ENCODE peak calls at places on chromosomes 16 and 17, in four cellular contexts. One of them, this sample, is unnamed.

GRCh38 chr16:80932725-80933124 is 74.0 kb downstream of the CMC2 start:
- DNase-seq in CD8-positive, alpha-beta memory T cell: no peak
- DNase-seq in SJSA1: peak
- DNase-seq in brain pericyte: no peak
- DNase-seq in this sample: peak

GRCh38 chr16:72876221-72876620 is 171.7 kb downstream of the ZFHX3 start:
- DNase-seq in brain pericyte: no peak
- DNase-seq in CD8-positive, alpha-beta memory T cell: no peak
- DNase-seq in SJSA1: peak
- DNase-seq in this sample: peak

GRCh38 chr17:63309021-63309420 is 137.1 kb downstream of the CYB561 start:
- DNase-seq in brain pericyte: no peak
- DNase-seq in CD8-positive, alpha-beta memory T cell: no peak
- DNase-seq in SJSA1: no peak
- DNase-seq in this sample: no peak

GRCh38 chr16:74984194-74984669 is 691 bp downstream of the WDR59 start:
- DNase-seq in brain pericyte: no peak
- DNase-seq in CD8-positive, alpha-beta memory T cell: peak
- DNase-seq in SJSA1: no peak
- DNase-seq in this sample: no peak

GRCh38 chr16:9134739-9135138 is 43.3 kb downstream of the HAPSTR1 start:
- DNase-seq in brain pericyte: no peak
- DNase-seq in CD8-positive, alpha-beta memory T cell: peak
- DNase-seq in SJSA1: peak
- DNase-seq in this sample: no peak

GRCh38 chr17:80025140-80025539 is 10.5 kb downstream of the TBC1D16 start:
- DNase-seq in SJSA1: no peak
- DNase-seq in CD8-positive, alpha-beta memory T cell: no peak
- DNase-seq in brain pericyte: no peak
- DNase-seq in this sample: no peak

GRCh38 chr17:31484821-31485220 is 93.3 kb downstream of the RAB11FIP4 start:
- DNase-seq in brain pericyte: no peak
- DNase-seq in SJSA1: no peak
- DNase-seq in CD8-positive, alpha-beta memory T cell: no peak
- DNase-seq in this sample: no peak

GRCh38 chr17:38663125-38663751 is 11.5 kb downstream of the EPOP start:
- DNase-seq in brain pericyte: no peak
- DNase-seq in SJSA1: peak
- DNase-seq in CD8-positive, alpha-beta memory T cell: peak
- DNase-seq in this sample: peak

GRCh38 chr17:50211249-50212120 is 10.1 kb upstream of the COL1A1 start:
- DNase-seq in CD8-positive, alpha-beta memory T cell: no peak
- DNase-seq in brain pericyte: no peak
- DNase-seq in SJSA1: no peak
- DNase-seq in this sample: no peak

GRCh38 chr17:46009681-46010596 is 10.9 kb downstream of the STH start:
- DNase-seq in SJSA1: no peak
- DNase-seq in CD8-positive, alpha-beta memory T cell: peak
- DNase-seq in brain pericyte: no peak
- DNase-seq in this sample: no peak

GRCh38 chr16:64864232-64864803 is 257.5 kb downstream of the CDH11 start:
- DNase-seq in CD8-positive, alpha-beta memory T cell: no peak
- DNase-seq in SJSA1: peak
- DNase-seq in brain pericyte: peak
- DNase-seq in this sample: peak

GRCh38 chr16:89828870-89829629 is 775 bp downstream of the SPIRE2 start:
- DNase-seq in CD8-positive, alpha-beta memory T cell: peak
- DNase-seq in brain pericyte: no peak
- DNase-seq in SJSA1: no peak
- DNase-seq in this sample: no peak

GRCh38 chr17:80263253-80264047 is 2.8 kb downstream of the RNF213 start:
- DNase-seq in brain pericyte: peak
- DNase-seq in CD8-positive, alpha-beta memory T cell: peak
- DNase-seq in SJSA1: peak
- DNase-seq in this sample: peak

GRCh38 chr16:85602831-85603755 is 10.0 kb upstream of the GSE1 start:
- DNase-seq in CD8-positive, alpha-beta memory T cell: no peak
- DNase-seq in brain pericyte: no peak
- DNase-seq in SJSA1: no peak
- DNase-seq in this sample: no peak

GRCh38 chr16:75138636-75139035 is 9.7 kb upstream of the ZFP1 start:
- DNase-seq in CD8-positive, alpha-beta memory T cell: no peak
- DNase-seq in brain pericyte: no peak
- DNase-seq in SJSA1: peak
- DNase-seq in this sample: peak

GRCh38 chr17:37614391-37614790 is 5.2 kb upstream of the SYNRG start:
- DNase-seq in SJSA1: no peak
- DNase-seq in CD8-positive, alpha-beta memory T cell: no peak
- DNase-seq in brain pericyte: no peak
- DNase-seq in this sample: no peak

GRCh38 chr16:57578521-57579360 is 36.3 kb downstream of the ADGRG5 start:
- DNase-seq in SJSA1: peak
- DNase-seq in brain pericyte: no peak
- DNase-seq in CD8-positive, alpha-beta memory T cell: no peak
- DNase-seq in this sample: no peak

GRCh38 chr16:1414532-1415265 is at the start of gene UNKL:
- DNase-seq in brain pericyte: no peak
- DNase-seq in SJSA1: peak
- DNase-seq in CD8-positive, alpha-beta memory T cell: peak
- DNase-seq in this sample: no peak

GRCh38 chr16:89115216-89115949 is 21.7 kb downstream of the ACSF3 start:
- DNase-seq in CD8-positive, alpha-beta memory T cell: peak
- DNase-seq in brain pericyte: no peak
- DNase-seq in SJSA1: peak
- DNase-seq in this sample: no peak

GRCh38 chr16:23571895-23572294 is 14.4 kb downstream of the UBFD1 start:
- DNase-seq in SJSA1: no peak
- DNase-seq in brain pericyte: no peak
- DNase-seq in CD8-positive, alpha-beta memory T cell: no peak
- DNase-seq in this sample: no peak

GRCh38 chr17:10702574-10702973 is 5.2 kb downstream of the ADPRM start:
- DNase-seq in SJSA1: no peak
- DNase-seq in CD8-positive, alpha-beta memory T cell: no peak
- DNase-seq in brain pericyte: no peak
- DNase-seq in this sample: peak

GRCh38 chr17:66339563-66339962 is 37.1 kb downstream of the PRKCA start:
- DNase-seq in brain pericyte: no peak
- DNase-seq in SJSA1: no peak
- DNase-seq in CD8-positive, alpha-beta memory T cell: no peak
- DNase-seq in this sample: no peak

GRCh38 chr16:72791786-72792185 is 256.1 kb downstream of the ZFHX3 start:
- DNase-seq in CD8-positive, alpha-beta memory T cell: no peak
- DNase-seq in brain pericyte: no peak
- DNase-seq in SJSA1: no peak
- DNase-seq in this sample: no peak

GRCh38 chr17:65463242-65463641 is 98.2 kb downstream of the AXIN2 start:
- DNase-seq in SJSA1: no peak
- DNase-seq in brain pericyte: no peak
- DNase-seq in CD8-positive, alpha-beta memory T cell: no peak
- DNase-seq in this sample: no peak

GRCh38 chr16:17515421-17516210 is 44.9 kb upstream of the XYLT1 start:
- DNase-seq in CD8-positive, alpha-beta memory T cell: no peak
- DNase-seq in brain pericyte: no peak
- DNase-seq in SJSA1: peak
- DNase-seq in this sample: peak

GRCh38 chr17:2598166-2598565 is 4.7 kb downstream of the PAFAH1B1 start:
- DNase-seq in CD8-positive, alpha-beta memory T cell: no peak
- DNase-seq in brain pericyte: no peak
- DNase-seq in SJSA1: no peak
- DNase-seq in this sample: no peak

GRCh38 chr16:69201787-69202186 is 14.8 kb downstream of the SNTB2 start:
- DNase-seq in CD8-positive, alpha-beta memory T cell: no peak
- DNase-seq in SJSA1: no peak
- DNase-seq in brain pericyte: no peak
- DNase-seq in this sample: no peak

GRCh38 chr17:7748098-7748775 is 30.7 kb downstream of the DNAH2 start:
- DNase-seq in CD8-positive, alpha-beta memory T cell: no peak
- DNase-seq in brain pericyte: no peak
- DNase-seq in SJSA1: no peak
- DNase-seq in this sample: peak

GRCh38 chr17:27549251-27549919 is 81.6 kb upstream of the LGALS9 start:
- DNase-seq in brain pericyte: no peak
- DNase-seq in CD8-positive, alpha-beta memory T cell: no peak
- DNase-seq in SJSA1: no peak
- DNase-seq in this sample: no peak

GRCh38 chr17:75524269-75524970 is 1.1 kb upstream of the LLGL2 start:
- DNase-seq in brain pericyte: no peak
- DNase-seq in CD8-positive, alpha-beta memory T cell: no peak
- DNase-seq in SJSA1: no peak
- DNase-seq in this sample: no peak

GRCh38 chr16:89123001-89123830 is 29.6 kb downstream of the ACSF3 start:
- DNase-seq in SJSA1: no peak
- DNase-seq in CD8-positive, alpha-beta memory T cell: no peak
- DNase-seq in brain pericyte: no peak
- DNase-seq in this sample: no peak

GRCh38 chr17:31369266-31369665 is 22.2 kb upstream of the RAB11FIP4 start:
- DNase-seq in CD8-positive, alpha-beta memory T cell: no peak
- DNase-seq in SJSA1: no peak
- DNase-seq in brain pericyte: no peak
- DNase-seq in this sample: no peak

GRCh38 chr17:19244357-19244756 is 7.2 kb downstream of the EPN2 start:
- DNase-seq in SJSA1: no peak
- DNase-seq in brain pericyte: no peak
- DNase-seq in CD8-positive, alpha-beta memory T cell: no peak
- DNase-seq in this sample: no peak

GRCh38 chr16:56611281-56611833 is 3.0 kb downstream of the MT2A start:
- DNase-seq in brain pericyte: no peak
- DNase-seq in SJSA1: no peak
- DNase-seq in CD8-positive, alpha-beta memory T cell: no peak
- DNase-seq in this sample: no peak

GRCh38 chr17:64572682-64573154 is 65.9 kb downstream of the CEP95 start:
- DNase-seq in CD8-positive, alpha-beta memory T cell: no peak
- DNase-seq in SJSA1: no peak
- DNase-seq in brain pericyte: no peak
- DNase-seq in this sample: peak

GRCh38 chr17:80649672-80650338 is 105.2 kb downstream of the RPTOR start:
- DNase-seq in brain pericyte: peak
- DNase-seq in SJSA1: no peak
- DNase-seq in CD8-positive, alpha-beta memory T cell: peak
- DNase-seq in this sample: peak

GRCh38 chr17:72930031-72930430 is 162.5 kb downstream of the SLC39A11 start:
- DNase-seq in CD8-positive, alpha-beta memory T cell: no peak
- DNase-seq in SJSA1: no peak
- DNase-seq in brain pericyte: no peak
- DNase-seq in this sample: no peak

GRCh38 chr16:54506691-54507090 is 220.1 kb upstream of the IRX3 start:
- DNase-seq in CD8-positive, alpha-beta memory T cell: no peak
- DNase-seq in brain pericyte: no peak
- DNase-seq in SJSA1: no peak
- DNase-seq in this sample: no peak

This sample was measured in HFF-Myc.